ENCODE peak calls at places on chromosomes 13 and 19, in six cellular contexts. Q is HCT116, U is K562, D is HepG2, G is H1, Z is GM12878. X is an unnamed sample.
A peak's percentile ranks its signal among the peaks of the same experiment; 100 is the strongest.

GRCh38 chr19:2549701-2550191 is 73.8 kb downstream of the GADD45B start:
- DNase-seq in G (no peak), D (no peak), Z (no peak), U (no peak), Q (no peak), X (no peak)

GRCh38 chr13:22235950-22236290 is 565.0 kb downstream of the FGF9 start:
- DNase-seq in Z (no peak), U (no peak), G (peak; percentile 47), D (no peak), Q (no peak), X (peak; percentile 40)

GRCh38 chr19:17260842-17261325 is 3.7 kb downstream of the USHBP1 start:
- DNase-seq in Q (peak; percentile 81), Z (no peak), D (peak; percentile 82), G (peak; percentile 90), U (peak; percentile 91), X (peak; percentile 90)

GRCh38 chr13:81745391-81745790 is 1404.5 kb upstream of the SPRY2 start:
- DNase-seq in G (no peak), U (no peak), D (no peak), Q (no peak), Z (no peak), X (no peak)

GRCh38 chr13:113653264-113654174 is 4.5 kb downstream of the ATP4B start:
- DNase-seq in U (no peak), Q (no peak), D (no peak), G (no peak), Z (no peak), X (no peak)

GRCh38 chr13:67619987-67620386 is 389.9 kb upstream of the PCDH9 start:
- DNase-seq in U (no peak), Q (no peak), Z (no peak), D (no peak), G (no peak), X (no peak)

GRCh38 chr19:17289489-17289888 is 7.8 kb downstream of the ANKLE1 start:
- DNase-seq in D (no peak), Z (no peak), U (peak; percentile 99), G (no peak), Q (peak; percentile 89), X (peak; percentile 89)

GRCh38 chr13:49441846-49442245 is 2.0 kb downstream of the CAB39L start:
- DNase-seq in G (no peak), Z (no peak), D (no peak), U (no peak), Q (no peak), X (no peak)

GRCh38 chr19:14048439-14049153 is 13.3 kb downstream of the PALM3 start:
- DNase-seq in D (peak; percentile 23), U (peak; percentile 79), G (peak; percentile 56), Z (no peak), Q (no peak), X (peak; percentile 48)

GRCh38 chr19:7211191-7211988 is 82.8 kb downstream of the INSR start:
- DNase-seq in U (no peak), Z (no peak), Q (no peak), G (no peak), D (no peak), X (no peak)

GRCh38 chr13:29472317-29472961 is 123.0 kb downstream of the SLC7A1 start:
- DNase-seq in G (no peak), D (peak; percentile 59), U (peak; percentile 52), Z (no peak), Q (peak; percentile 63), X (peak; percentile 48)

GRCh38 chr13:84096221-84096620 is 213.9 kb upstream of the SLITRK1 start:
- DNase-seq in U (no peak), Q (no peak), Z (no peak), G (no peak), D (no peak), X (no peak)

GRCh38 chr19:48874309-48875135 is 2.3 kb downstream of the PPP1R15A start:
- DNase-seq in Q (no peak), Z (no peak), U (peak; percentile 38), D (no peak), G (no peak), X (no peak)

GRCh38 chr19:39829702-39830275 is 4.2 kb downstream of the DYRK1B start:
- DNase-seq in G (no peak), Z (no peak), Q (no peak), U (no peak), D (no peak), X (no peak)

GRCh38 chr19:18648971-18649310 is 12.1 kb downstream of the KLHL26 start:
- DNase-seq in G (no peak), U (no peak), Z (no peak), Q (no peak), D (no peak), X (no peak)

GRCh38 chr19:42423462-42424344 is 3.5 kb downstream of the LIPE start:
- DNase-seq in Z (no peak), U (no peak), Q (peak; percentile 84), D (no peak), G (no peak), X (peak; percentile 73)

GRCh38 chr19:45553464-45553863 is 31.1 kb downstream of the OPA3 start:
- DNase-seq in G (peak; percentile 70), Z (no peak), U (no peak), Q (no peak), D (no peak), X (no peak)

GRCh38 chr19:10685210-10685609 is 16.0 kb upstream of the QTRT1 start:
- DNase-seq in D (no peak), Z (no peak), G (no peak), U (no peak), Q (no peak), X (no peak)

DNA sequence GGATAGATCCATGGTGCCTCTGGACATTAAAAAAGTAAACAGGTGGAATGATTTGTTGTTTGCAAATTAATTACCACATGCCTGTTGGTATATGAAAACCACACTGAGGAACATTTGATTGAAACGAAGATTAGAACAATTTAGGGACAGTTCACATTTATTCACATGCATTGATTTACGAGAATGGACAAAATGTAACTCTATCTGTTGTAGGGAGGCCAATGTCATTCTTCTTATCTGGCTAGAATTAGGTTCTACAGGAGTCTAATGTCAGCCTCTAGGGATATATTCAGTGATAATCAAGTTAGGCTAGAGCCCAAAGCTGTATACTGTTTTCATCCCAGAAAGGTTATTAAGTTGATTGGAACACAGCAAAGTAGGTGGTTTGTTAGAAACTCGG is 125.4 kb downstream of the COL4A2 start:
- DNase-seq in D (no peak), Q (no peak), Z (no peak), U (no peak), G (no peak), X (no peak)
- H3K4me3 ChIP-seq in D (no peak overlapping the region), Q (no peak overlapping the region), Z (no peak overlapping the region), U (no peak overlapping the region), G (no peak overlapping the region), X (no peak overlapping the region)

GRCh38 chr13:27018882-27019281 is 152.7 kb downstream of the USP12 start:
- DNase-seq in Q (no peak), G (no peak), D (no peak), Z (no peak), U (no peak), X (no peak)

GRCh38 chr13:27023385-27023784 is 148.2 kb downstream of the USP12 start:
- DNase-seq in U (no peak), Z (no peak), D (no peak), Q (no peak), G (no peak), X (no peak)

GRCh38 chr13:27022571-27023311 is 148.9 kb downstream of the USP12 start:
- DNase-seq in Q (no peak), U (peak; percentile 46), G (no peak), Z (no peak), D (peak; percentile 90), X (no peak)

GRCh38 chr13:27018230-27018875 is 153.3 kb downstream of the USP12 start:
- DNase-seq in D (no peak), Q (no peak), G (no peak), Z (no peak), U (no peak), X (no peak)

GRCh38 chr13:27020415-27020814 is 151.2 kb downstream of the USP12 start:
- DNase-seq in G (no peak), U (no peak), Z (no peak), Q (no peak), D (no peak), X (no peak)
- TF ChIP-seq ZNF274 in G (no peak), U (no peak), Z (no peak), Q (no peak), D (no peak), X (no peak)

GRCh38 chr13:36261011-36261410 is 36.6 kb downstream of the CCDC169 start:
- DNase-seq in Q (no peak), G (no peak), U (no peak), Z (no peak), D (no peak), X (no peak)

GRCh38 chr13:36258831-36259230 is 38.8 kb downstream of the CCDC169 start:
- DNase-seq in U (no peak), Q (no peak), G (no peak), D (no peak), Z (no peak), X (no peak)

GRCh38 chr13:36259361-36260137 is 38.1 kb downstream of the CCDC169 start:
- DNase-seq in Z (no peak), D (no peak), U (no peak), Q (no peak), G (no peak), X (no peak)

GRCh38 chr13:36261976-36262375 is 35.6 kb downstream of the CCDC169 start:
- DNase-seq in Q (no peak), D (no peak), Z (no peak), G (no peak), U (no peak), X (no peak)
- H3K4me3 ChIP-seq in Q (no peak overlapping the region), D (no peak overlapping the region), Z (no peak overlapping the region), G (no peak overlapping the region), U (no peak overlapping the region), X (no peak overlapping the region)

GRCh38 chr13:38697197-38697596 is 10.3 kb downstream of the FREM2 start:
- DNase-seq in Q (no peak), G (no peak), Z (no peak), D (no peak), U (no peak), X (no peak)

GRCh38 chr13:38693168-38693567 is 6.3 kb downstream of the FREM2 start:
- DNase-seq in D (no peak), Q (no peak), G (no peak), Z (no peak), U (no peak), X (no peak)

GRCh38 chr13:38702609-38703008 is 15.7 kb downstream of the FREM2 start:
- DNase-seq in Z (no peak), G (no peak), D (no peak), U (no peak), Q (no peak), X (no peak)

GRCh38 chr13:38693641-38694040 is 6.8 kb downstream of the FREM2 start:
- DNase-seq in U (no peak), Z (no peak), G (no peak), Q (no peak), D (no peak), X (no peak)

DNA sequence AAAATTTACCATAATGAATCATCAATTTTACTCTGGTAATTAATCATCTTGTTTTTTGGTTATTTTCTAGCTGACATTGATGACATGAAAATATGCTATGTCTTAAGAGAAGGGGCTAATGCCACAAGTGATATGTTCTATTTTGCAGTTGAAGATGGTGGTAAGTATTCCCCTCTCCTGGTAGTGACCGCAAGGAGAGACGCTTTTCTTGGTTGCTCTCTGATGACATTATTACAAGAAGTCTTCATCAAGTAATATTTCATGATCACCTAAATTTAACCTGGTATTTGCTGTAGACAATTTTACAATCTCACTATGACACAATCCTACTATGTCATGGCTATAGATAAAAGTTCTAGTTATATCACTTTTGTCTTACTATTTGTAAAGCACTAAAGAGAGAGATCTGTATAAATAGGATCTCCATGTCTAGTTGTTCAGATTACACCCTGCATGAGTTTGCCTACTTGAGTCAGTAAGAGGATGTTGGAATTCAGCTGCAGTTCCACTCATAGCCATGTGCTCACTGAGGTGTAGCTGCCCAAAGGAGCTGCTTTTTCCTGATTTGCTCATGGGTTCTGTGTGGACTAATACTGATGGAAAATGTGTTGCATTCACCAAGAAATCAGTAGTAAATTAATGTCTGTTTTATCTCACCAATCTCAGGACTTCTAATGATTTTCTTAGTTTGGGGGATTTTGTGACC is 10.9 kb downstream of the FREM2 start:
- DNase-seq in Q (no peak), U (no peak), D (no peak), Z (no peak), G (no peak), X (no peak)
- TF ChIP-seq ZNF274 in Q (no peak), U (no peak), D (no peak), Z (no peak), G (no peak), X (no peak)